ENCODE peak calls at places on chromosomes 7 and 10, in six cellular contexts. F is right atrium auricular region; M is tibial nerve; U is CD8-positive, alpha-beta T cell; X is fibroblast of mammary gland; V is H9. E is an unnamed sample.
A peak's percentile ranks its signal among the peaks of the same experiment; 100 is the strongest.

GRCh38 chr10:125772112-125772863 is 3.3 kb downstream of the MMP21 start:
- DNase-seq in F (no peak), M (no peak), U (no peak), X (no peak), V (no peak), E (no peak)

GRCh38 chr10:58175990-58176910 is 91.4 kb downstream of the IPMK start:
- DNase-seq in F (no peak), M (no peak), U (no peak), X (peak; percentile 36), V (no peak), E (no peak)

GRCh38 chr7:100839361-100839760 is 12.0 kb upstream of the EPHB4 start:
- DNase-seq in F (no peak), M (no peak), U (no peak), X (no peak), V (no peak), E (no peak)

GRCh38 chr7:3825491-3825890 is 524.4 kb downstream of the SDK1 start:
- DNase-seq in F (no peak), M (no peak), U (no peak), X (no peak), V (no peak), E (no peak)

GRCh38 chr10:43849551-43849950 is 200.9 kb upstream of the ZNF32 start:
- DNase-seq in F (no peak), M (no peak), U (peak; percentile 29), X (no peak), V (no peak), E (no peak)

GRCh38 chr7:156609010-156609877 is 31.3 kb upstream of the RNF32 start:
- DNase-seq in F (no peak), M (no peak), U (no peak), X (no peak), V (no peak), E (no peak)

GRCh38 chr10:59713196-59713821 is 3.7 kb upstream of the SLC16A9 start:
- DNase-seq in F (no peak), M (no peak), U (no peak), X (no peak), V (no peak), E (no peak)

GRCh38 chr10:92993671-92994304 is 66.8 kb upstream of the CYP26C1 start:
- DNase-seq in F (no peak), M (no peak), U (no peak), X (no peak), V (no peak), E (no peak)

GRCh38 chr7:128108641-128109423 is 77.6 kb upstream of the LRRC4 start:
- DNase-seq in F (no peak), M (no peak), U (peak; percentile 55), X (no peak), V (no peak), E (no peak)

GRCh38 chr10:104449402-104449801 is 95.8 kb downstream of the CFAP58 start:
- DNase-seq in F (no peak), M (no peak), U (no peak), X (peak; percentile 71), V (no peak), E (no peak)

GRCh38 chr10:8072211-8072610 is 17.7 kb downstream of the GATA3 start:
- DNase-seq in F (no peak), M (no peak), U (no peak), X (no peak), V (no peak), E (no peak)

DNA sequence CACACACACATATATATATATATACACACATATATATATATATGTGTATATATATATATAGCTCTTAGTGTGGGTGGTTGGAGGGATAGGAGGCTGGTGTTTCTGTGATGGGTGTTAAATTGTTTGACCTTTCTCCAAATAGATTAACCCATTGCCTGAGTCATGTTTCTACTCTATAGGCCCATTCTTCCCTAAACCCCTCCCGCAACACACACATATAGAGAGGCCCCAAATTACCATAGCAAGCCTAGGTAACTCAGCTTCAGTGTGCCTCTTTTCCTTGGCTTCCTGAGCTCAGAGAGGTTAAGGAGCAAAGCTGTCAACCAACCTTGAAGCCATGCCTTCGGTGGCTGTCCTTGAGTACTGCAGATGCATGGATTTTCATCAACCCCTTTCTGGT is 98.7 kb upstream of the ADO start:
- DNase-seq in F (no peak), M (no peak), U (no peak), X (no peak), V (no peak), E (no peak)
- TF ChIP-seq CTCF in F (no peak), M (no peak), U (no peak), X (no peak), V (no peak), E (no peak)

GRCh38 chr7:103051520-103051919 is 23.1 kb downstream of the FBXL13 start:
- DNase-seq in F (no peak), M (no peak), U (no peak), X (no peak), V (no peak), E (no peak)
- TF ChIP-seq CTCF in F (no peak), M (no peak), U (no peak), X (no peak), V (no peak), E (no peak)

GRCh38 chr7:117084286-117084685 is 131.0 kb downstream of the ST7 start:
- DNase-seq in F (no peak), M (no peak), U (no peak), X (no peak), V (no peak), E (no peak)

GRCh38 chr7:117085275-117085674 is 132.0 kb downstream of the ST7 start:
- DNase-seq in F (no peak), M (no peak), U (no peak), X (peak; percentile 22), V (no peak), E (no peak)

GRCh38 chr7:117082636-117083035 is 129.3 kb downstream of the ST7 start:
- DNase-seq in F (no peak), M (no peak), U (no peak), X (no peak), V (no peak), E (no peak)

GRCh38 chr7:117085769-117086463 is 132.6 kb downstream of the ST7 start:
- DNase-seq in F (no peak), M (no peak), U (no peak), X (peak; percentile 74), V (no peak), E (no peak)

GRCh38 chr7:117083648-117084047 is 130.3 kb downstream of the ST7 start:
- DNase-seq in F (no peak), M (no peak), U (no peak), X (no peak), V (no peak), E (no peak)
- TF ChIP-seq CTCF in F (no peak), M (no peak), U (no peak), X (no peak), V (no peak), E (no peak)

GRCh38 chr7:43328785-43329380 is 216.4 kb downstream of the HECW1 start:
- DNase-seq in F (no peak), M (no peak), U (no peak), X (no peak), V (no peak), E (no peak)
- TF ChIP-seq CTCF in F (no peak), M (no peak), U (no peak), X (no peak), V (no peak), E (no peak)

GRCh38 chr10:69783515-69783914 is 18.2 kb upstream of the COL13A1 start:
- DNase-seq in F (no peak), M (no peak), U (no peak), X (no peak), V (no peak), E (no peak)
- TF ChIP-seq CTCF in F (no peak), M (no peak), U (no peak), X (no peak), V (peak; percentile 33), E (no peak)

GRCh38 chr10:68075550-68076004 is 494 bp upstream of the HERC4 start:
- DNase-seq in F (no peak), M (no peak), U (no peak), X (no peak), V (no peak), E (no peak)
- TF ChIP-seq CTCF in F (no peak), M (no peak), U (no peak), X (no peak), V (no peak), E (no peak)

GRCh38 chr10:82211331-82211730 is 336.3 kb downstream of the NRG3 start:
- DNase-seq in F (no peak), M (no peak), U (no peak), X (peak; percentile 51), V (no peak), E (no peak)

GRCh38 chr10:82212753-82213152 is 337.8 kb downstream of the NRG3 start:
- DNase-seq in F (no peak), M (no peak), U (no peak), X (no peak), V (no peak), E (no peak)

GRCh38 chr10:82213784-82214183 is 338.8 kb downstream of the NRG3 start:
- DNase-seq in F (no peak), M (no peak), U (no peak), X (no peak), V (no peak), E (no peak)
- TF ChIP-seq CTCF in F (no peak), M (no peak), U (no peak), X (no peak), V (no peak), E (no peak)

GRCh38 chr7:158355456-158356065 is 232.1 kb downstream of the PTPRN2 start:
- DNase-seq in F (peak; percentile 43), M (no peak), U (peak; percentile 19), X (no peak), V (peak; percentile 72), E (peak; percentile 49)
- TF ChIP-seq CTCF in F (no peak), M (no peak), U (no peak), X (no peak), V (peak; percentile 75), E (peak; percentile 72)

GRCh38 chr10:1010703-1011102 is 15.0 kb downstream of the IDI2 start:
- DNase-seq in F (peak; percentile 2), M (no peak), U (no peak), X (no peak), V (no peak), E (no peak)
- TF ChIP-seq CTCF in F (no peak), M (no peak), U (no peak), X (no peak), V (no peak), E (no peak)